ENCODE peak calls at places on chromosomes 12 and 14, in five cellular contexts. One of them, this sample, is unnamed.

GRCh38 chr12:109822951-109823411 is 10.2 kb downstream of the TRPV4 start:
- DNase-seq in fibroblast of the aortic adventitia: no peak
- DNase-seq in NCI-H345: no peak
- DNase-seq in OCI-LY7: no peak
- DNase-seq in NCI-H1105: no peak
- DNase-seq in this sample: no peak

GRCh38 chr12:89250648-89251047 is 101.7 kb downstream of the DUSP6 start:
- DNase-seq in fibroblast of the aortic adventitia: no peak
- DNase-seq in NCI-H345: no peak
- DNase-seq in OCI-LY7: no peak
- DNase-seq in NCI-H1105: no peak
- DNase-seq in this sample: no peak

GRCh38 chr12:3077572-3078081 is 448 bp downstream of the TSPAN9 start:
- DNase-seq in fibroblast of the aortic adventitia: peak
- DNase-seq in NCI-H345: no peak
- DNase-seq in OCI-LY7: no peak
- DNase-seq in NCI-H1105: no peak
- DNase-seq in this sample: no peak

GRCh38 chr12:27212861-27213260 is 31.2 kb upstream of the STK38L start:
- DNase-seq in fibroblast of the aortic adventitia: no peak
- DNase-seq in NCI-H345: no peak
- DNase-seq in OCI-LY7: no peak
- DNase-seq in NCI-H1105: no peak
- DNase-seq in this sample: no peak

GRCh38 chr12:75738486-75738885 is 227.1 kb upstream of the KRR1 start:
- DNase-seq in fibroblast of the aortic adventitia: peak
- DNase-seq in NCI-H345: no peak
- DNase-seq in OCI-LY7: no peak
- DNase-seq in NCI-H1105: no peak
- DNase-seq in this sample: peak

GRCh38 chr14:78586681-78587080 is 416.5 kb downstream of the NRXN3 start:
- DNase-seq in fibroblast of the aortic adventitia: no peak
- DNase-seq in NCI-H345: no peak
- DNase-seq in OCI-LY7: no peak
- DNase-seq in NCI-H1105: no peak
- DNase-seq in this sample: no peak

GRCh38 chr14:102479777-102480176 is 29.8 kb downstream of the ANKRD9 start:
- DNase-seq in fibroblast of the aortic adventitia: no peak
- DNase-seq in NCI-H345: no peak
- DNase-seq in OCI-LY7: no peak
- DNase-seq in NCI-H1105: peak
- DNase-seq in this sample: no peak

GRCh38 chr12:3532931-3533702 is 42.1 kb downstream of the PRMT8 start:
- DNase-seq in fibroblast of the aortic adventitia: no peak
- DNase-seq in NCI-H345: no peak
- DNase-seq in OCI-LY7: no peak
- DNase-seq in NCI-H1105: no peak
- DNase-seq in this sample: no peak

GRCh38 chr12:120710805-120711296 is 593 bp downstream of the UNC119B start:
- DNase-seq in fibroblast of the aortic adventitia: no peak
- DNase-seq in NCI-H345: peak
- DNase-seq in OCI-LY7: peak
- DNase-seq in NCI-H1105: no peak
- DNase-seq in this sample: peak